ENCODE peak calls at places on chromosomes 11 and 22, in ten cellular contexts. T is bronchial epithelial cell; L is A549; Z is NB4; E is CD8-positive, alpha-beta T cell; R is endothelial cell; J is ovary; W is stomach; I is GM10248; D is omental fat pad. U is an unnamed sample.

GRCh38 chr11:57349491-57350274 is 11.5 kb downstream of the P2RX3 start:
- DNase-seq in T (no peak), L (peak), Z (peak), E (peak), R (peak), J (peak), W (peak), I (peak), D (peak), U (peak)

GRCh38 chr11:11408436-11409221 is 55.6 kb upstream of the CSNK2A3 start:
- DNase-seq in T (no peak), L (no peak), Z (no peak), E (no peak), R (no peak), J (no peak), W (no peak), I (no peak), D (no peak), U (no peak)

GRCh38 chr11:104366321-104366734 is 202.4 kb upstream of the PDGFD start:
- DNase-seq in T (no peak), L (no peak), Z (no peak), E (no peak), R (no peak), J (peak), W (no peak), I (no peak), D (no peak), U (no peak)

GRCh38 chr22:46373838-46374662 is 38.5 kb downstream of the TRMU start:
- DNase-seq in T (no peak), L (no peak), Z (no peak), E (peak), R (no peak), J (no peak), W (no peak), I (no peak), D (no peak), U (no peak)

GRCh38 chr22:47019012-47019790 is 256.8 kb downstream of the TBC1D22A start:
- DNase-seq in T (no peak), L (no peak), Z (no peak), E (no peak), R (no peak), J (peak), W (peak), I (no peak), D (no peak), U (no peak)

GRCh38 chr11:42544726-42545125 is 767.1 kb upstream of the API5 start:
- DNase-seq in T (peak), L (no peak), Z (no peak), E (no peak), R (no peak), J (no peak), W (no peak), I (no peak), D (no peak), U (no peak)

GRCh38 chr11:65851083-65851579 is 6.8 kb downstream of the CFL1 start:
- DNase-seq in T (no peak), L (no peak), Z (peak), E (no peak), R (no peak), J (no peak), W (no peak), I (no peak), D (no peak), U (no peak)

GRCh38 chr11:76701701-76702100 is 31.2 kb upstream of the LRRC32 start:
- DNase-seq in T (no peak), L (no peak), Z (no peak), E (no peak), R (no peak), J (no peak), W (no peak), I (no peak), D (no peak), U (no peak)

GRCh38 chr22:22061085-22062077 is 78.8 kb upstream of the TOP3B start:
- DNase-seq in T (peak), L (peak), Z (peak), E (no peak), R (no peak), J (peak), W (no peak), I (no peak), D (no peak), U (no peak)

GRCh38 chr22:49296561-49296960 is 531.1 kb downstream of the BRD1 start:
- DNase-seq in T (no peak), L (no peak), Z (no peak), E (no peak), R (no peak), J (no peak), W (peak), I (no peak), D (no peak), U (no peak)

GRCh38 chr22:46674906-46675305 is 54.7 kb downstream of the GRAMD4 start:
- DNase-seq in T (no peak), L (no peak), Z (no peak), E (no peak), R (no peak), J (no peak), W (no peak), I (no peak), D (no peak), U (no peak)

GRCh38 chr11:57156928-57157327 is 24.8 kb upstream of the LRRC55 start:
- DNase-seq in T (no peak), L (no peak), Z (no peak), E (no peak), R (no peak), J (no peak), W (no peak), I (no peak), D (no peak), U (no peak)

GRCh38 chr11:111913997-111914396 is 1.5 kb downstream of the HSPB2 start:
- DNase-seq in T (peak), L (no peak), Z (no peak), E (no peak), R (no peak), J (peak), W (no peak), I (no peak), D (no peak), U (no peak)

GRCh38 chr11:122778148-122778547 is 60.2 kb upstream of the CRTAM start:
- DNase-seq in T (peak), L (peak), Z (no peak), E (no peak), R (no peak), J (no peak), W (no peak), I (no peak), D (no peak), U (no peak)

GRCh38 chr11:112620621-112621394 is 340.4 kb upstream of the NCAM1 start:
- DNase-seq in T (peak), L (no peak), Z (peak), E (no peak), R (no peak), J (no peak), W (no peak), I (no peak), D (no peak), U (no peak)

DNA sequence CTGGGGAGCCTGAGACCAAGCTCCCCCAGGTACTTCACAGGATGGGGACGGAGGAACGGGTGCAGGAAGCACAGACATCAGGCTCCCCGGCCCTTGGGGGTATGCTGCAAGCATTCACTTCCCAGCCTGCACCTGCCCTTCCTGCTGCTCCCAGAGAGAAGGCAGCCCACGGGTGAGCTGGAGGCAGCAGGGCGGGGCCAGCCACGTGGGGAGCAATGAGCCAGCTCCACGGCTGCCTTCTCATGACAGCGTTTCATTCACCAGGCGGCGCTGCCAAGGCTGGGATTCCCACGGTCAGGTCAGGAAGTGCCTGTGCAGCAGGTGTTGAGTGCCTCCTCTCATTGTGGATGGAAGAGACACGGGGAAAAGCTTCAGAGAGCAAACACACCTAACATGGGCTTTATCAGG is 14.5 kb upstream of the PHLDA2 start:
- DNase-seq in T (peak), L (no peak), Z (no peak), E (no peak), R (no peak), J (no peak), W (peak), I (no peak), D (no peak), U (no peak)
- TF ChIP-seq CTCF in T (peak), L (no peak), Z (no peak), E (no peak), R (no peak), J (no peak), W (no peak), I (no peak), D (no peak), U (no peak)

GRCh38 chr22:37165066-37165465 is 15.3 kb upstream of the IL2RB start:
- DNase-seq in T (no peak), L (no peak), Z (no peak), E (no peak), R (no peak), J (no peak), W (no peak), I (no peak), D (no peak), U (no peak)

GRCh38 chr22:37167176-37167980 is 17.7 kb upstream of the IL2RB start:
- DNase-seq in T (no peak), L (no peak), Z (no peak), E (no peak), R (no peak), J (no peak), W (no peak), I (no peak), D (no peak), U (no peak)

GRCh38 chr22:37165940-37166674 is 16.4 kb upstream of the IL2RB start:
- DNase-seq in T (no peak), L (no peak), Z (no peak), E (peak), R (no peak), J (no peak), W (no peak), I (no peak), D (no peak), U (no peak)

GRCh38 chr22:37167981-37168647 is 18.4 kb upstream of the IL2RB start:
- DNase-seq in T (no peak), L (no peak), Z (no peak), E (no peak), R (no peak), J (no peak), W (no peak), I (no peak), D (no peak), U (no peak)

GRCh38 chr22:37166675-37167066 is 17.0 kb upstream of the IL2RB start:
- DNase-seq in T (peak), L (peak), Z (peak), E (peak), R (peak), J (peak), W (peak), I (peak), D (peak), U (peak)
- TF ChIP-seq CTCF in T (peak), L (peak), Z (peak), E (peak), R (peak), J (peak), W (peak), I (peak), D (no peak), U (peak)

GRCh38 chr22:19037282-19038163 is 84.7 kb downstream of the DGCR2 start:
- DNase-seq in T (no peak), L (no peak), Z (no peak), E (no peak), R (no peak), J (no peak), W (no peak), I (no peak), D (no peak), U (peak)

GRCh38 chr22:19039448-19039780 is 82.8 kb downstream of the DGCR2 start:
- DNase-seq in T (no peak), L (no peak), Z (no peak), E (no peak), R (no peak), J (no peak), W (no peak), I (no peak), D (no peak), U (no peak)

GRCh38 chr22:19039796-19040580 is 82.2 kb downstream of the DGCR2 start:
- DNase-seq in T (no peak), L (no peak), Z (no peak), E (no peak), R (no peak), J (no peak), W (no peak), I (no peak), D (no peak), U (no peak)

GRCh38 chr22:19038164-19038546 is 84.1 kb downstream of the DGCR2 start:
- DNase-seq in T (no peak), L (no peak), Z (no peak), E (no peak), R (no peak), J (no peak), W (no peak), I (no peak), D (no peak), U (peak)

DNA sequence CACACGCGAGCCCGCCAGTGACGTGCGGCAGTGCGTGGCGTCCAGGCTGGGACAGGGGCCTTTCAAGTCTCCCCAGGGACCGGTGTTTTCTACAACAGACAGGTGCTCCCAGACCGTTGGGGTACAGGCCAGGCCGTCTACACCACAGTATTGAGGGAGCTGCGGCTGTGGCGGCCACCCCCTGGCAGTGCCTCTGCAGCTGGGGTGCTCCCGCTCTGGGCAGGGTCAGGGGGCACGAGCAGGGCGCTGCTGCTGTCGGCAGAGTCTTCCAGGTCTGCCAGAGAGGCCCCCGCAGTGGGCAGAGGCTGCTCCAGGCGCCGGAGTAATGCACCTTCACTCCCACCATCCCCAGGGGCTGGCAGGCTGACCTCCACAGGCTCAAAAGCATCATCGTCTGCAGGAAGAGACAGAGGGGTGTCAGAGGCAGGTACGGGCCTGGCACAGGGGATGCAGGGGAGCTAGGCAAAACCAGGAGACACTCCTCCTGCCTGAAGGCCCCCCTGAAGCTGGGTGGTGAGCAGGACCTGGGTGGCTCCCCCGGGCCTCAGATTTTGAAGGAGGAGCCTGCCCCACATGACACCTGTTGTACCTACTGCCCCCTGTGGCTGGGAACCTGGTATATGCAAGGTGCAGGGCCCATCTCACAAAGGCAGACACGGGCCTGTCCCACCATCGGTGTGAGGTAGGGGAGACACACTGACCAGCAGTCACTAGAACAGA is 83.3 kb downstream of the DGCR2 start:
- DNase-seq in T (no peak), L (no peak), Z (no peak), E (no peak), R (no peak), J (no peak), W (no peak), I (no peak), D (no peak), U (peak)
- TF ChIP-seq CTCF in T (peak), L (no peak), Z (no peak), E (no peak), R (no peak), J (no peak), W (no peak), I (no peak), D (no peak), U (no peak)

GRCh38 chr11:88102595-88102929 is 72.7 kb downstream of the RAB38 start:
- DNase-seq in T (peak), L (no peak), Z (peak), E (no peak), R (no peak), J (no peak), W (no peak), I (no peak), D (no peak), U (no peak)
- TF ChIP-seq CTCF in T (no peak), L (no peak), Z (no peak), E (no peak), R (no peak), J (no peak), W (no peak), I (no peak), D (no peak), U (no peak)

GRCh38 chr11:90803366-90803765 is 580.5 kb upstream of the CHORDC1 start:
- DNase-seq in T (peak), L (no peak), Z (no peak), E (no peak), R (no peak), J (no peak), W (no peak), I (no peak), D (no peak), U (no peak)

GRCh38 chr11:90803781-90804180 is 580.9 kb upstream of the CHORDC1 start:
- DNase-seq in T (peak), L (no peak), Z (no peak), E (no peak), R (no peak), J (no peak), W (no peak), I (no peak), D (no peak), U (no peak)

DNA sequence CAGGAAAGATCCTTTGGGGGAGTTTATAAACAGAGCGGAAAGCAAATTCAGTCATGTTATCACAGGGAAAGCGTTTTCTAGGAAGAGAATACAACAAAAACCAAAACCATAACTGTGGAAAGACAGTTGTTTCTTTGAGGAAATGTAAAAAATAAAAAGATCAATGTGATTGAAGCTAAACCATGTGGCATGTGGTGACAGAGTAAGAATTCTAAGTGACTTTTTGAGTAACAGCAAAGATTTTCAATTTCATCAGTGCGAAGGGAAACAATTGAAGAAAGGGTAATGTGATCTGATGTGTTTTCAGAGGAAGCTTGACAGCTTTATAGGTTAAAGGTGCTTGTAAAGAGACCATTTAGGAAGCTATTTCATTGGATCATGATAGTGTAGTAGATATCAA is 575.9 kb upstream of the CHORDC1 start:
- DNase-seq in T (no peak), L (no peak), Z (no peak), E (no peak), R (no peak), J (no peak), W (no peak), I (no peak), D (no peak), U (no peak)
- TF ChIP-seq CTCF in T (no peak), L (no peak), Z (no peak), E (no peak), R (no peak), J (no peak), W (no peak), I (no peak), D (no peak), U (no peak)